ENCODE peak calls at places on chromosomes 3 and 15, in seven cellular contexts. T, G, U, J, Q, V and C are unnamed samples.

GRCh38 chr15:39585394-39585841 is 4.5 kb downstream of the THBS1 start:
- DNase-seq in T (peak; percentile 7), G (no peak), U (no peak), J (no peak), Q (no peak), V (no peak), C (no peak)

GRCh38 chr15:80498652-80499051 is 94.5 kb downstream of the ARNT2 start:
- DNase-seq in T (no peak), G (no peak), U (peak; percentile 3), J (no peak), Q (no peak), V (no peak), C (no peak)

GRCh38 chr3:37221407-37221806 is 47.0 kb upstream of the LRRFIP2 start:
- DNase-seq in T (peak; percentile 90), G (no peak), U (no peak), J (no peak), Q (peak; percentile 99), V (no peak), C (no peak)

GRCh38 chr3:120450261-120450913 is 405 bp downstream of the FSTL1 start:
- DNase-seq in T (no peak), G (no peak), U (no peak), J (peak; percentile 63), Q (no peak), V (peak; percentile 57), C (no peak)

GRCh38 chr15:34794590-34795206 is 651 bp downstream of the ACTC1 start:
- DNase-seq in T (no peak), G (no peak), U (peak; percentile 33), J (no peak), Q (no peak), V (no peak), C (no peak)

GRCh38 chr3:151276038-151277027 is 2.0 kb downstream of the P2RY14 start:
- DNase-seq in T (no peak), G (peak; percentile 56), U (no peak), J (no peak), Q (no peak), V (no peak), C (no peak)

GRCh38 chr3:169404491-169404890 is 259.0 kb downstream of the MECOM start:
- DNase-seq in T (no peak), G (no peak), U (no peak), J (peak; percentile 28), Q (no peak), V (no peak), C (no peak)

GRCh38 chr15:71685420-71685993 is 124.8 kb upstream of the NR2E3 start:
- DNase-seq in T (peak; percentile 44), G (no peak), U (no peak), J (no peak), Q (no peak), V (no peak), C (no peak)

GRCh38 chr3:140924097-140924873 is 17.4 kb upstream of the SLC25A36 start:
- DNase-seq in T (no peak), G (no peak), U (no peak), J (no peak), Q (no peak), V (peak; percentile 81), C (no peak)

GRCh38 chr15:29774900-29775299 is 47.4 kb downstream of the TJP1 start:
- DNase-seq in T (peak; percentile 84), G (no peak), U (no peak), J (no peak), Q (no peak), V (no peak), C (no peak)

GRCh38 chr3:185423178-185423577 is 60.2 kb downstream of the MAP3K13 start:
- DNase-seq in T (peak; percentile 43), G (no peak), U (no peak), J (no peak), Q (no peak), V (no peak), C (no peak)

GRCh38 chr15:50871832-50872231 is 36.7 kb upstream of the AP4E1 start:
- DNase-seq in T (no peak), G (no peak), U (no peak), J (no peak), Q (no peak), V (no peak), C (no peak)

GRCh38 chr3:126394179-126394976 is at the start of gene CFAP100:
- DNase-seq in T (peak; percentile 48), G (no peak), U (peak; percentile 88), J (peak; percentile 84), Q (no peak), V (peak; percentile 57), C (no peak)

GRCh38 chr15:101472033-101472432 is 17.5 kb downstream of the PCSK6 start:
- DNase-seq in T (no peak), G (no peak), U (no peak), J (no peak), Q (no peak), V (no peak), C (no peak)

GRCh38 chr15:75712668-75713337 is at the start of gene CSPG4:
- DNase-seq in T (peak; percentile 81), G (no peak), U (peak; percentile 57), J (peak; percentile 89), Q (no peak), V (peak; percentile 85), C (no peak)

GRCh38 chr3:42638339-42638842 is 15.1 kb upstream of the ZBTB47 start:
- DNase-seq in T (no peak), G (peak; percentile 53), U (no peak), J (no peak), Q (no peak), V (no peak), C (no peak)

GRCh38 chr3:11949351-11949750 is 54.8 kb upstream of the SYN2 start:
- DNase-seq in T (no peak), G (no peak), U (no peak), J (no peak), Q (no peak), V (no peak), C (no peak)

GRCh38 chr3:134334901-134335280 is 39.4 kb downstream of the AMOTL2 start:
- DNase-seq in T (no peak), G (no peak), U (peak; percentile 19), J (no peak), Q (peak; percentile 97), V (no peak), C (no peak)

GRCh38 chr3:38649500-38650247 is at the start of gene SCN5A:
- DNase-seq in T (no peak), G (peak; percentile 33), U (peak; percentile 73), J (peak; percentile 76), Q (no peak), V (peak; percentile 59), C (peak; percentile 39)